ENCODE peak calls at places on chromosomes 16 and 17, in nine cellular contexts. T is foreskin fibroblast, R is ascending aorta, O is AG04450, N is bronchial epithelial cell, W is right atrium auricular region, P is fibroblast of lung, J is dorsolateral prefrontal cortex, U is right lobe of liver. C is an unnamed sample.

GRCh38 chr17:82330322-82331239 is 3.0 kb downstream of the SECTM1 start:
- DNase-seq in T (peak; percentile 84), R (no peak), O (peak; percentile 30), N (peak; percentile 19), W (no peak), P (peak; percentile 75), J (no peak), U (peak; percentile 61), C (no peak)

GRCh38 chr17:1896243-1897163 is 66.7 kb downstream of the RPA1 start:
- DNase-seq in T (no peak), R (no peak), O (no peak), N (no peak), W (no peak), P (no peak), J (no peak), U (no peak), C (no peak)

GRCh38 chr17:19407601-19408380 is 3.2 kb upstream of the RNF112 start:
- DNase-seq in T (no peak), R (no peak), O (no peak), N (no peak), W (no peak), P (no peak), J (no peak), U (no peak), C (no peak)

GRCh38 chr16:10922328-10923145 is 19.7 kb downstream of the DEXI start:
- DNase-seq in T (peak; percentile 87), R (peak; percentile 62), O (no peak), N (no peak), W (peak; percentile 83), P (peak; percentile 36), J (no peak), U (peak; percentile 94), C (no peak)

GRCh38 chr17:63911657-63912100 is 621 bp upstream of the CSHL1 start:
- DNase-seq in T (peak; percentile 48), R (no peak), O (no peak), N (peak; percentile 29), W (no peak), P (peak; percentile 4), J (no peak), U (no peak), C (peak; percentile 19)

GRCh38 chr17:9116861-9117568 is 95.7 kb downstream of the NTN1 start:
- DNase-seq in T (no peak), R (no peak), O (no peak), N (no peak), W (no peak), P (no peak), J (no peak), U (no peak), C (no peak)

GRCh38 chr17:38590988-38591758 is 14.6 kb downstream of the SRCIN1 start:
- DNase-seq in T (no peak), R (no peak), O (no peak), N (peak; percentile 31), W (no peak), P (no peak), J (no peak), U (no peak), C (no peak)

GRCh38 chr16:89347807-89348206 is 130.3 kb downstream of the ZNF778 start:
- DNase-seq in T (no peak), R (no peak), O (no peak), N (no peak), W (no peak), P (no peak), J (no peak), U (no peak), C (no peak)

GRCh38 chr17:37239690-37240344 is 136.0 kb upstream of the C17orf78 start:
- DNase-seq in T (peak; percentile 67), R (no peak), O (no peak), N (peak; percentile 58), W (no peak), P (peak; percentile 57), J (no peak), U (no peak), C (peak; percentile 11)

GRCh38 chr16:15404792-15405191 is 9.2 kb downstream of the MPV17L start:
- DNase-seq in T (no peak), R (no peak), O (no peak), N (no peak), W (peak; percentile 61), P (no peak), J (no peak), U (no peak), C (no peak)

GRCh38 chr17:42027961-42028790 is 8.3 kb downstream of the NKIRAS2 start:
- DNase-seq in T (no peak), R (no peak), O (no peak), N (no peak), W (no peak), P (no peak), J (no peak), U (no peak), C (no peak)

GRCh38 chr16:86078121-86078600 is 179.2 kb downstream of the IRF8 start:
- DNase-seq in T (no peak), R (no peak), O (no peak), N (no peak), W (no peak), P (peak; percentile 51), J (no peak), U (no peak), C (no peak)

GRCh38 chr16:53090591-53091507 is 36.1 kb downstream of the CHD9 start:
- DNase-seq in T (peak; percentile 99), R (peak; percentile 86), O (peak; percentile 96), N (no peak), W (peak; percentile 96), P (peak; percentile 100), J (peak; percentile 59), U (peak; percentile 90), C (no peak)
- H3K4me3 ChIP-seq in T (peak overlapping the region; percentile 42), R (peak overlapping the region; percentile 44), O (peak overlapping the region; percentile 29), N (no peak overlapping the region), W (no peak overlapping the region), P (peak overlapping the region; percentile 22), J (peak overlapping the region; percentile 36), U (peak overlapping the region; percentile 3), C (no peak overlapping the region)

GRCh38 chr16:84143081-84143480 is 1.9 kb downstream of the HSDL1 start:
- DNase-seq in T (no peak), R (no peak), O (no peak), N (no peak), W (no peak), P (no peak), J (no peak), U (no peak), C (no peak)
- H3K4me3 ChIP-seq in T (no peak overlapping the region), R (no peak overlapping the region), O (no peak overlapping the region), N (no peak overlapping the region), W (no peak overlapping the region), P (no peak overlapping the region), J (no peak overlapping the region), U (no peak overlapping the region), C (no peak overlapping the region)

GRCh38 chr17:58532555-58532951 is 18.1 kb upstream of the MTMR4 start:
- DNase-seq in T (no peak), R (no peak), O (no peak), N (no peak), W (no peak), P (no peak), J (no peak), U (no peak), C (no peak)

GRCh38 chr17:58529275-58529674 is 14.8 kb upstream of the MTMR4 start:
- DNase-seq in T (no peak), R (no peak), O (no peak), N (no peak), W (no peak), P (no peak), J (peak; percentile 57), U (no peak), C (no peak)

GRCh38 chr17:58531661-58532554 is 17.5 kb upstream of the MTMR4 start:
- DNase-seq in T (peak; percentile 66), R (no peak), O (no peak), N (peak; percentile 30), W (no peak), P (peak; percentile 11), J (peak; percentile 71), U (peak; percentile 79), C (no peak)

GRCh38 chr17:58531122-58531521 is 16.7 kb upstream of the MTMR4 start:
- DNase-seq in T (no peak), R (no peak), O (no peak), N (no peak), W (no peak), P (no peak), J (no peak), U (no peak), C (no peak)

GRCh38 chr17:58530655-58531054 is 16.2 kb upstream of the MTMR4 start:
- DNase-seq in T (no peak), R (no peak), O (no peak), N (no peak), W (no peak), P (no peak), J (no peak), U (no peak), C (no peak)
- H3K4me3 ChIP-seq in T (no peak overlapping the region), R (peak overlapping the region; percentile 64), O (no peak overlapping the region), N (no peak overlapping the region), W (no peak overlapping the region), P (no peak overlapping the region), J (peak overlapping the region; percentile 83), U (no peak overlapping the region), C (no peak overlapping the region)

DNA sequence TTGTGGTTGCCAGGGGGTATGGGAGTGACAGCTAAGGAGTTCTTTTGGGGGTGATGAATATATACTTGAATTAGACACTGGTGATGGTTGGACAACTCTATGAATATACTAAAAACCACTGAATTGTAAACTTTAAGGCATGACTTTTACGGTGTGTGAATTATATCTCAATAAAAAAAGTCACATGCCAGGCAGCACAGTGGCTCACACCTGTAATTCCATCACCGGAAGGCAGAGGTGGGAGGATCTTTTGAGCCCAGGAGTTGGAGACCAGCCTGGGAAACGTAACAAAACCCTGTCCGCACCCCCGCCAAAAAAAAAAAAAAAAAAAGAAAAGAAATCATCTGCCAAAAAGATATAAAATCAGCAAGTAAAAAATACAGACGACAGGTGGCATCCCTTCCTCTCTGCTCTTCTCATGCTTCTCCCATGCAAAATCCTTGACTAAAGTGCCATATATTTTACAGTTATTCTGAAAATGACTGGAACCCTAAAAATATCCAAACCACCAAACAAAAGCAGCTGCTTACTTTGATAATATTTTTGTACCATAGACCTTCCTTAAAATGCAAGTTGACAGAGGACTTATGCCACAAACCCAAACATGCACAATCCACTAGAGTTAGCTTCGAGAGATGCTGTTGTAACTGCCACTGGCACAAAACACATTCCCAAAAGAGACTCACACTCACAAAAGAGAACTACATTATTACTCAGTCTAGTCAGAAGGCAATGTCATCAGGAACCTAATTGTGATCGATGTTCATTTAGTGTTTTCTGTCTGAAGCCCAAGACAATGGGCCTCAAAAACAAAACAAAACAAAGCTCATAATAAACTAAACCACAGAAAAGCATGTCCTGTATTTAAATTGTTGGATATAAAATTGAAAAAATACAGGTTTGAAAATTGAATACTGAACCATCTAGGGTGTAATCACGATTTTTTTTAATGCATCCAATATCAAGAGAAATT is 2.5 kb downstream of the CRLF3 start:
- DNase-seq in T (no peak), R (no peak), O (no peak), N (no peak), W (no peak), P (no peak), J (no peak), U (no peak), C (no peak)
- H3K4me3 ChIP-seq in T (no peak overlapping the region), R (peak overlapping the region; percentile 80), O (no peak overlapping the region), N (no peak overlapping the region), W (no peak overlapping the region), P (no peak overlapping the region), J (peak overlapping the region; percentile 85), U (no peak overlapping the region), C (peak overlapping the region; percentile 89)

GRCh38 chr17:28724500-28725165 is 1.4 kb downstream of the TLCD1 start:
- DNase-seq in T (no peak), R (no peak), O (no peak), N (no peak), W (no peak), P (no peak), J (no peak), U (no peak), C (no peak)
- H3K4me3 ChIP-seq in T (peak overlapping the region; percentile 83), R (peak overlapping the region; percentile 83), O (peak overlapping the region; percentile 62), N (peak overlapping the region; percentile 72), W (no peak overlapping the region), P (no peak overlapping the region), J (peak overlapping the region; percentile 80), U (no peak overlapping the region), C (no peak overlapping the region)